ENCODE peak calls at places on chromosomes 16 and 17, in nine cellular contexts. One of them, this sample, is unnamed.

GRCh38 chr16:27110524-27110896 is 43.8 kb downstream of the C16orf82 start:
- DNase-seq in hepatocyte: no peak
- DNase-seq in GM23338: no peak
- DNase-seq in endodermal cell: no peak
- DNase-seq in HCT116: no peak
- DNase-seq in AG09319: no peak
- DNase-seq in cardiac fibroblast: no peak
- DNase-seq in glutamatergic neuron: peak
- DNase-seq in fibroblast of pulmonary artery: no peak
- DNase-seq in this sample: no peak

GRCh38 chr17:52482271-52482670 is 323.8 kb upstream of the CA10 start:
- DNase-seq in fibroblast of pulmonary artery: no peak
- DNase-seq in GM23338: no peak
- DNase-seq in glutamatergic neuron: no peak
- DNase-seq in AG09319: no peak
- DNase-seq in hepatocyte: no peak
- DNase-seq in HCT116: no peak
- DNase-seq in endodermal cell: no peak
- DNase-seq in cardiac fibroblast: no peak
- DNase-seq in this sample: no peak

GRCh38 chr17:79541451-79541850 is 69.4 kb downstream of the RBFOX3 start:
- DNase-seq in HCT116: no peak
- DNase-seq in endodermal cell: no peak
- DNase-seq in GM23338: no peak
- DNase-seq in cardiac fibroblast: no peak
- DNase-seq in glutamatergic neuron: no peak
- DNase-seq in AG09319: no peak
- DNase-seq in fibroblast of pulmonary artery: no peak
- DNase-seq in hepatocyte: no peak
- DNase-seq in this sample: no peak

GRCh38 chr17:17904171-17905035 is 67.6 kb upstream of the SREBF1 start:
- DNase-seq in endodermal cell: peak
- DNase-seq in HCT116: no peak
- DNase-seq in AG09319: peak
- DNase-seq in fibroblast of pulmonary artery: no peak
- DNase-seq in glutamatergic neuron: no peak
- DNase-seq in hepatocyte: no peak
- DNase-seq in GM23338: no peak
- DNase-seq in cardiac fibroblast: peak
- DNase-seq in this sample: no peak

GRCh38 chr16:28326881-28327610 is 34.7 kb downstream of the SBK1 start:
- DNase-seq in fibroblast of pulmonary artery: peak
- DNase-seq in endodermal cell: peak
- DNase-seq in HCT116: peak
- DNase-seq in glutamatergic neuron: peak
- DNase-seq in hepatocyte: peak
- DNase-seq in AG09319: no peak
- DNase-seq in GM23338: peak
- DNase-seq in cardiac fibroblast: peak
- DNase-seq in this sample: no peak

GRCh38 chr17:43846963-43847369 is at the start of gene CD300LG:
- DNase-seq in HCT116: no peak
- DNase-seq in glutamatergic neuron: no peak
- DNase-seq in fibroblast of pulmonary artery: no peak
- DNase-seq in GM23338: peak
- DNase-seq in hepatocyte: no peak
- DNase-seq in cardiac fibroblast: no peak
- DNase-seq in AG09319: no peak
- DNase-seq in endodermal cell: peak
- DNase-seq in this sample: no peak

GRCh38 chr17:75271955-75272847 is 1.2 kb upstream of the MIF4GD start:
- DNase-seq in glutamatergic neuron: no peak
- DNase-seq in cardiac fibroblast: no peak
- DNase-seq in fibroblast of pulmonary artery: peak
- DNase-seq in HCT116: no peak
- DNase-seq in GM23338: no peak
- DNase-seq in endodermal cell: peak
- DNase-seq in AG09319: no peak
- DNase-seq in hepatocyte: no peak
- DNase-seq in this sample: no peak

GRCh38 chr17:22441776-22442175 is 749.5 kb downstream of the KCNJ18 start:
- DNase-seq in fibroblast of pulmonary artery: no peak
- DNase-seq in hepatocyte: no peak
- DNase-seq in cardiac fibroblast: no peak
- DNase-seq in HCT116: no peak
- DNase-seq in GM23338: no peak
- DNase-seq in glutamatergic neuron: no peak
- DNase-seq in AG09319: no peak
- DNase-seq in endodermal cell: no peak
- DNase-seq in this sample: no peak

GRCh38 chr16:997440-998051 is 16.0 kb downstream of the SOX8 start:
- DNase-seq in hepatocyte: peak
- DNase-seq in GM23338: peak
- DNase-seq in AG09319: no peak
- DNase-seq in HCT116: no peak
- DNase-seq in endodermal cell: peak
- DNase-seq in glutamatergic neuron: no peak
- DNase-seq in fibroblast of pulmonary artery: peak
- DNase-seq in cardiac fibroblast: peak
- DNase-seq in this sample: no peak

GRCh38 chr17:75683467-75684041 is 16.4 kb downstream of the SAP30BP start:
- DNase-seq in glutamatergic neuron: no peak
- DNase-seq in cardiac fibroblast: no peak
- DNase-seq in HCT116: peak
- DNase-seq in fibroblast of pulmonary artery: peak
- DNase-seq in GM23338: no peak
- DNase-seq in endodermal cell: no peak
- DNase-seq in AG09319: no peak
- DNase-seq in hepatocyte: peak
- DNase-seq in this sample: no peak

GRCh38 chr17:40993856-40994255 is at the start of gene KRTAP3-3:
- DNase-seq in glutamatergic neuron: peak
- DNase-seq in fibroblast of pulmonary artery: no peak
- DNase-seq in HCT116: no peak
- DNase-seq in GM23338: no peak
- DNase-seq in AG09319: no peak
- DNase-seq in cardiac fibroblast: no peak
- DNase-seq in hepatocyte: no peak
- DNase-seq in endodermal cell: no peak
- DNase-seq in this sample: no peak

GRCh38 chr16:2242598-2242997 is 6.4 kb downstream of the DNASE1L2 start:
- DNase-seq in fibroblast of pulmonary artery: no peak
- DNase-seq in HCT116: no peak
- DNase-seq in AG09319: no peak
- DNase-seq in cardiac fibroblast: no peak
- DNase-seq in GM23338: no peak
- DNase-seq in glutamatergic neuron: no peak
- DNase-seq in hepatocyte: no peak
- DNase-seq in endodermal cell: no peak
- DNase-seq in this sample: no peak

GRCh38 chr17:48592592-48592991 is 987 bp downstream of the HOXB5 start:
- DNase-seq in hepatocyte: no peak
- DNase-seq in AG09319: no peak
- DNase-seq in cardiac fibroblast: no peak
- DNase-seq in endodermal cell: peak
- DNase-seq in HCT116: no peak
- DNase-seq in glutamatergic neuron: no peak
- DNase-seq in fibroblast of pulmonary artery: no peak
- DNase-seq in GM23338: no peak
- DNase-seq in this sample: no peak

GRCh38 chr17:1709971-1710806 is at the start of gene TLCD2:
- DNase-seq in cardiac fibroblast: peak
- DNase-seq in fibroblast of pulmonary artery: peak
- DNase-seq in AG09319: peak
- DNase-seq in glutamatergic neuron: peak
- DNase-seq in GM23338: peak
- DNase-seq in endodermal cell: peak
- DNase-seq in HCT116: peak
- DNase-seq in hepatocyte: peak
- DNase-seq in this sample: no peak

GRCh38 chr16:72210571-72210970 is 38.6 kb upstream of the PMFBP1 start:
- DNase-seq in HCT116: no peak
- DNase-seq in cardiac fibroblast: no peak
- DNase-seq in endodermal cell: no peak
- DNase-seq in fibroblast of pulmonary artery: no peak
- DNase-seq in GM23338: no peak
- DNase-seq in hepatocyte: no peak
- DNase-seq in AG09319: no peak
- DNase-seq in glutamatergic neuron: no peak
- DNase-seq in this sample: no peak

GRCh38 chr16:48334325-48334724 is 50.9 kb downstream of the SIAH1 start:
- DNase-seq in HCT116: no peak
- DNase-seq in AG09319: no peak
- DNase-seq in cardiac fibroblast: no peak
- DNase-seq in endodermal cell: peak
- DNase-seq in fibroblast of pulmonary artery: no peak
- DNase-seq in hepatocyte: no peak
- DNase-seq in glutamatergic neuron: no peak
- DNase-seq in GM23338: peak
- DNase-seq in this sample: no peak
- TF ChIP-seq CTCF in HCT116: peak
- TF ChIP-seq CTCF in AG09319: no peak
- TF ChIP-seq CTCF in cardiac fibroblast: no peak
- TF ChIP-seq CTCF in endodermal cell: peak
- TF ChIP-seq CTCF in fibroblast of pulmonary artery: no peak
- TF ChIP-seq CTCF in hepatocyte: no peak
- TF ChIP-seq CTCF in glutamatergic neuron: no peak
- TF ChIP-seq CTCF in GM23338: peak
- TF ChIP-seq CTCF in this sample: no peak

GRCh38 chr16:9050102-9050830 is 41.2 kb upstream of the HAPSTR1 start:
- DNase-seq in cardiac fibroblast: peak
- DNase-seq in endodermal cell: peak
- DNase-seq in fibroblast of pulmonary artery: peak
- DNase-seq in AG09319: no peak
- DNase-seq in HCT116: no peak
- DNase-seq in GM23338: peak
- DNase-seq in glutamatergic neuron: peak
- DNase-seq in hepatocyte: no peak
- DNase-seq in this sample: no peak
- TF ChIP-seq CTCF in cardiac fibroblast: peak
- TF ChIP-seq CTCF in endodermal cell: peak
- TF ChIP-seq CTCF in fibroblast of pulmonary artery: peak
- TF ChIP-seq CTCF in AG09319: peak
- TF ChIP-seq CTCF in HCT116: peak
- TF ChIP-seq CTCF in GM23338: peak
- TF ChIP-seq CTCF in glutamatergic neuron: peak
- TF ChIP-seq CTCF in hepatocyte: peak
- TF ChIP-seq CTCF in this sample: peak

DNA sequence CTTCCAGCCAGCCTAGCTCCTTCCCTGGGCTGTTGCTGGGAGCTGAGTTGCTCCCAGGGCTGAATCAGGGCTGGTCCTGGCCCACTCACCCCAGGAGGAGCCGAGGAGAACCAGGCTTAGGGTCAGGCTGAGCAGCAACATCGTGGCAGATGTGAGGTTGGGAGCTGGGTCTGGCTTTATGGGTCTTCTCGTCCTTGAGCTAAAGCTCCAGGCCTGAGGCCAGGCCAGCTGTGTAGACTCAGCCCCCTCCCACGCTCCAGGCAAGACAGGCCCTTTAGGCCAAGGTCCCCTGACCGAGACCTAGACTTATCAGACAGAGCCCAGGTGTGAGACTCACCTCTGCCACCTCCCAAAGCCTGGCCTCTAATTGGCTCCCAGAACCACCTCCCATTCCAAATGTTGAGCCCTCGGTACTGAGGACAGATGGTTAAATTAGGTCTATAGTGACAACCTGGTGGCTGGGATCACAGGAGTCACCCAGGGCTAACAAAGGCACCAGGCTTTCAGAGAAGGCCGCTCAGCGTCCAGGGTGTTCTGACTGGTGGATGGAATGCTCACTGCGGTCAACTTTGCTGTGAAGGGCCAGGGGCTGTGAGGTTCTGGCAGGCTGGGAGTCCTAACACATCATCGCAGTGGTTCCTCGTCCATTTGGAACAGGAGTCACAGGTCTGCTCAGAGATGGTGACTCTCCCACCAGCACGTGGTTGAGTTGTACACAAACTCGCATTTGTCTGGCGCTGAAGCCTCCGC is at the start of gene CTRL:
- DNase-seq in glutamatergic neuron: no peak
- DNase-seq in cardiac fibroblast: no peak
- DNase-seq in GM23338: peak
- DNase-seq in AG09319: no peak
- DNase-seq in hepatocyte: no peak
- DNase-seq in HCT116: no peak
- DNase-seq in fibroblast of pulmonary artery: no peak
- DNase-seq in endodermal cell: peak
- DNase-seq in this sample: peak
- TF ChIP-seq CTCF in glutamatergic neuron: peak
- TF ChIP-seq CTCF in cardiac fibroblast: peak
- TF ChIP-seq CTCF in GM23338: peak
- TF ChIP-seq CTCF in AG09319: no peak
- TF ChIP-seq CTCF in hepatocyte: no peak
- TF ChIP-seq CTCF in HCT116: no peak
- TF ChIP-seq CTCF in fibroblast of pulmonary artery: peak
- TF ChIP-seq CTCF in endodermal cell: peak
- TF ChIP-seq CTCF in this sample: no peak

GRCh38 chr17:16380640-16381495 is at the start of gene UBB:
- DNase-seq in hepatocyte: peak
- DNase-seq in cardiac fibroblast: peak
- DNase-seq in GM23338: peak
- DNase-seq in endodermal cell: peak
- DNase-seq in glutamatergic neuron: peak
- DNase-seq in HCT116: peak
- DNase-seq in fibroblast of pulmonary artery: peak
- DNase-seq in AG09319: peak
- DNase-seq in this sample: peak
- TF ChIP-seq CTCF in hepatocyte: no peak
- TF ChIP-seq CTCF in cardiac fibroblast: no peak
- TF ChIP-seq CTCF in GM23338: no peak
- TF ChIP-seq CTCF in endodermal cell: peak
- TF ChIP-seq CTCF in glutamatergic neuron: no peak
- TF ChIP-seq CTCF in HCT116: no peak
- TF ChIP-seq CTCF in fibroblast of pulmonary artery: no peak
- TF ChIP-seq CTCF in AG09319: peak
- TF ChIP-seq CTCF in this sample: no peak

This sample was measured in CD14-positive monocyte.